ENCODE peak calls at places on chromosomes 6 and 20, in seven cellular contexts. Q is ovary, D is A549, N is body of pancreas, B is sigmoid colon, M is adrenal gland, K is transverse colon. V is an unnamed sample.

GRCh38 chr6:4571011-4571410 is 205.2 kb upstream of the CDYL start:
- DNase-seq in Q (no peak), D (no peak), N (no peak), B (no peak), M (no peak), K (no peak), V (no peak)

GRCh38 chr20:25238319-25239037 is 9.4 kb upstream of the PYGB start:
- DNase-seq in Q (no peak), D (no peak), N (no peak), B (peak; percentile 50), M (no peak), K (no peak), V (no peak)

GRCh38 chr6:12173670-12174069 is 116.5 kb upstream of the EDN1 start:
- DNase-seq in Q (no peak), D (no peak), N (no peak), B (no peak), M (no peak), K (no peak), V (no peak)

GRCh38 chr6:48973486-48973885 is 489.6 kb downstream of the MMUT start:
- DNase-seq in Q (no peak), D (no peak), N (no peak), B (no peak), M (no peak), K (no peak), V (no peak)

GRCh38 chr6:153476243-153476642 is 345.2 kb upstream of the RGS17 start:
- DNase-seq in Q (no peak), D (no peak), N (no peak), B (no peak), M (no peak), K (no peak), V (no peak)

GRCh38 chr6:107061125-107062020 is 33.4 kb downstream of the MTRES1 start:
- DNase-seq in Q (no peak), D (no peak), N (no peak), B (no peak), M (no peak), K (no peak), V (no peak)

GRCh38 chr6:10219510-10219909 is 195.4 kb downstream of the TFAP2A start:
- DNase-seq in Q (no peak), D (no peak), N (no peak), B (no peak), M (no peak), K (no peak), V (no peak)

GRCh38 chr6:104623052-104623690 is 236.5 kb downstream of the HACE1 start:
- DNase-seq in Q (no peak), D (peak; percentile 2), N (peak; percentile 9), B (no peak), M (no peak), K (no peak), V (no peak)

GRCh38 chr6:83908813-83909212 is 49.3 kb downstream of the CYB5R4 start:
- DNase-seq in Q (no peak), D (no peak), N (no peak), B (no peak), M (no peak), K (no peak), V (no peak)

GRCh38 chr6:121791396-121792315 is 356.2 kb downstream of the GJA1 start:
- DNase-seq in Q (no peak), D (no peak), N (no peak), B (no peak), M (no peak), K (no peak), V (no peak)

GRCh38 chr20:47985092-47985850 is 200.0 kb upstream of the SULF2 start:
- DNase-seq in Q (no peak), D (peak; percentile 22), N (no peak), B (no peak), M (no peak), K (no peak), V (no peak)

GRCh38 chr6:3200682-3201081 is 26.8 kb downstream of the TUBB2B start:
- DNase-seq in Q (no peak), D (no peak), N (no peak), B (no peak), M (no peak), K (no peak), V (no peak)

GRCh38 chr6:166595061-166595780 is 8.7 kb upstream of the RAMACL start:
- DNase-seq in Q (no peak), D (no peak), N (no peak), B (no peak), M (no peak), K (no peak), V (no peak)

GRCh38 chr6:132471787-132472186 is 41.1 kb downstream of the STX7 start:
- DNase-seq in Q (no peak), D (no peak), N (no peak), B (no peak), M (no peak), K (no peak), V (no peak)

GRCh38 chr6:117547688-117548621 is 54.4 kb downstream of the GOPC start:
- DNase-seq in Q (peak; percentile 72), D (no peak), N (peak; percentile 79), B (peak; percentile 74), M (peak; percentile 87), K (peak; percentile 57), V (peak; percentile 77)

GRCh38 chr20:13613917-13614316 is 24.8 kb downstream of the TASP1 start:
- DNase-seq in Q (no peak), D (no peak), N (no peak), B (no peak), M (no peak), K (no peak), V (no peak)

GRCh38 chr6:120147218-120147871 is 797.8 kb upstream of the MAN1A1 start:
- DNase-seq in Q (peak; percentile 3), D (no peak), N (no peak), B (no peak), M (no peak), K (no peak), V (no peak)

GRCh38 chr20:9099372-9099771 is 30.5 kb downstream of the PLCB4 start:
- DNase-seq in Q (no peak), D (no peak), N (no peak), B (no peak), M (no peak), K (no peak), V (no peak)

GRCh38 chr20:9088556-9088955 is 19.7 kb downstream of the PLCB4 start:
- DNase-seq in Q (no peak), D (no peak), N (no peak), B (no peak), M (no peak), K (no peak), V (no peak)

GRCh38 chr20:9087531-9088217 is 18.8 kb downstream of the PLCB4 start:
- DNase-seq in Q (no peak), D (no peak), N (no peak), B (no peak), M (no peak), K (no peak), V (no peak)

GRCh38 chr20:9092101-9092500 is 23.2 kb downstream of the PLCB4 start:
- DNase-seq in Q (no peak), D (no peak), N (no peak), B (no peak), M (no peak), K (no peak), V (no peak)

DNA sequence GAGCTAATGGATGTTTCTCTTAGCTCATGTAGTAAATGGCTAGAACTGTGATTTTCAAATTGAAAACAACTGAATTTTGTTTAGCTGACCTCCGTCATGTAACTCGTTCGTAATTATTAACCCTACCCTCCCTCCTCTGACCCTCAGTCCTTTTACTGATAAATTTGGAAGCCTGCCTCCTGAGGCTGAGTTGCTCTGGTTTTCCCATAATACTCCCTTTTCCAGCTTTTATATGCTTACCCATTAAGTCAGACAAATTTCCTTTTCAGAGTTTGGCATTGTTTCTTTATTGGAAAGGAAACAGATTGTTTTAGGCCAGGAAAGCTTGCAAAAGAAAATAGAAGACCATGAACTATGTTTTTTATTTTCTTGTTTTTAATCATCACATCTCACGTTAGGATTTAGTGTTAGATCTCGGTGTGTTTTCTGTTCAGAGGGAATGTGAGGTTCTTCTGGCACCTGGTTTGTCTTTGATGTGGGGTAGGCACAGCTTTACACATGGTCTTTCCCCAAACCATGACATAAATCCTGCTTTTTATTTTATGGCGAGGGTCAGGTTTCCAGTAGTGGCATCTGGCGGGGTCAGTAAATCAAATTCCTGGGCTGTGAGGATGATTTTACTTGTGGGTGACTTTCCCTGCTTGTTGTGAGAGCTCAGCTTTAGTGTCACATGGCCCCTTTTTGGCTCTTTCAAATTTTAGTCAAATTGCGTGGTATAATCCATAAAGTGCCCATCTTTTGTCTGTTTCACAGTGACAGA is 24.5 kb downstream of the PLCB4 start:
- DNase-seq in Q (no peak), D (no peak), N (no peak), B (no peak), M (no peak), K (no peak), V (no peak)
- H3K27ac ChIP-seq in Q (no peak overlapping the region), D (peak overlapping the region; percentile 3), N (no peak overlapping the region), B (peak overlapping the region; percentile 29), M (no peak overlapping the region), K (no peak overlapping the region), V (peak overlapping the region; percentile 16)

DNA sequence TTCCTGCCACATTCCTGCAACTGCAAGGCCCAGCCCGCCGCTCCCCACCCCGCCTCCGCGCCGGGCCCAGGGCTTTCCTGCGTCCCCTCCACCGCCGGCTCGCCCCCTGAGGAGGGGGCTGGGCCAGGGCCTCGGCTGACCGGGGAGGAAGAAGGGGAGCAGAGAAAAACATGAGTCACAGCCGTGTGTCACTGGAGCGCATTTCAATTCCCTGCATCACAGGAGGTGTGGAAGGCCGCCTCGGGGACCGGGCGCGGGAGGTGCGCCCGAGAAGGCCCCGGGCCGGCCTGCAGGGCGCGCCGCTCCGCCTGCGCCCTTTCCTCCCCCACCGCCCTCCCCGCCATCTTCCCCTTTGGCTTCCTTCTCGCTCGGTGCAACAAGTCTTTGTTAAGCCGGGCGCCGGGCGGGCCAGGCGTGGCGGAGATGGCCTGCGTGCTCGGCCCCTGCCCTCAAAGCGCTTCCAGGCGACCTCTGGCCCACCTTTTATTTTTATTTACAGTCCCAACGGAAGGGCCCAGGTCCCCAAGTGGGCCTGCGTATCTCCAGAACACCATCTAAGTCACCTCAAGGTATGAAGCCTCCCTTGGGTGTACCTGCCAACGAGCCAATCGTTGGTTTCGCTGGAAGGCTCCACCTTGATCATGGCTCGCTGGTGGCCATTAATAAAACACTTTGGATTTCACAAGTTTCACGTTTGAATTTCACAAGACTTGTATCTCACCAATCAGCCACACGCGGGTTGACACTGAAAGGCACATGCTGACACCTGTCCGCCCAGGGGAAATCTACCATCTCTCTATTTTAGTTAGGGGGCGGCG is 859 bp upstream of the HMGA1 start:
- DNase-seq in Q (peak; percentile 52), D (peak; percentile 58), N (peak; percentile 32), B (peak; percentile 78), M (peak; percentile 64), K (peak; percentile 70), V (no peak)
- TF ChIP-seq POLR2A in Q (no peak), D (peak; percentile 21), N (no peak), B (no peak), M (no peak), K (peak; percentile 1), V (no peak)

DNA sequence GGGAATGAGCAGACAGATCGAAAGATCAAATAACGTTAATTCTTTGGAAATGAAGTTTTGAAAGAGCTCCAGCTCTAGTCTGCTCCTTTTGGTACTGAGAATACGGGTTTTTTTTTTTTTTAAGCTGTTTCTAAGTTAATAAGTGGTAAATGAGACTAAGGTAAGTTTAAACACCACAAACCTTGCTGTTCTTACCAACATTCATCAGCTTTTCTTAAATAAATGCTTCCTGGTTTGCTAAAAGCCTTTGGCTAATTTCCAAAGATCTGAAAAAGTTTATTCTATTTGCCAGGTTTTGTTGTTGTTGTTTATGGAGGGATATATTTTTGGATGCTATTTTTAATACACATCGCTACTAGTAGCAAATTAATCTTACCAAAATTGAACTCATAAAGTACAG is 55.1 kb upstream of the STXBP5 start:
- DNase-seq in Q (no peak), D (no peak), N (no peak), B (no peak), M (no peak), K (no peak), V (no peak)
- H3K4me3 ChIP-seq in Q (no peak overlapping the region), D (no peak overlapping the region), N (no peak overlapping the region), B (no peak overlapping the region), M (no peak overlapping the region), K (no peak overlapping the region), V (no peak overlapping the region)

GRCh38 chr6:18185624-18186023 is 30.4 kb downstream of the KDM1B start:
- DNase-seq in Q (no peak), D (no peak), N (no peak), B (no peak), M (no peak), K (no peak), V (no peak)
- H3K27ac ChIP-seq in Q (no peak overlapping the region), D (no peak overlapping the region), N (no peak overlapping the region), B (no peak overlapping the region), M (no peak overlapping the region), K (peak overlapping the region; percentile 6), V (no peak overlapping the region)

V was measured in gastrocnemius medialis.